ENCODE peak calls at places on chromosomes 13 and 19, in four cellular contexts. S is EL; D is stimulated activated CD8-positive, alpha-beta memory T cell treated with anti-CD3 and anti-CD28 coated beads, Interleukin-7, amount 100 ng/mL, for 24 hours; A is left colon. B is an unnamed sample.
A peak's percentile ranks its signal among the peaks of the same experiment; 100 is the strongest.

GRCh38 chr19:342801-343421 is 1.7 kb downstream of the MIER2 start:
- DNase-seq in S (peak; percentile 94), D (no peak), A (peak; percentile 50), B (no peak)

GRCh38 chr13:99322297-99323103 is 15.3 kb upstream of the GPR183 start:
- DNase-seq in S (peak; percentile 84), D (no peak), A (no peak), B (no peak)

GRCh38 chr13:51772781-51773180 is 31.2 kb downstream of the DHRS12 start:
- DNase-seq in S (no peak), D (no peak), A (no peak), B (no peak)

GRCh38 chr13:75566658-75567057 is 17.1 kb downstream of the UCHL3 start:
- DNase-seq in S (peak; percentile 51), D (no peak), A (no peak), B (peak; percentile 29)

GRCh38 chr13:45331981-45332830 is 8.8 kb downstream of the TPT1 start:
- DNase-seq in S (peak; percentile 83), D (no peak), A (no peak), B (peak; percentile 21)

GRCh38 chr13:77892491-77892890 is 26.1 kb downstream of the EDNRB start:
- DNase-seq in S (no peak), D (no peak), A (no peak), B (no peak)

GRCh38 chr19:3034845-3035541 is 5.9 kb upstream of the TLE2 start:
- DNase-seq in S (peak; percentile 55), D (peak; percentile 16), A (peak; percentile 53), B (peak; percentile 58)

GRCh38 chr19:15381429-15381828 is 1.8 kb upstream of the AKAP8 start:
- DNase-seq in S (no peak), D (no peak), A (no peak), B (no peak)

GRCh38 chr19:12666305-12667048 is at the start of the genes MAN2B1 and WDR83:
- DNase-seq in S (peak; percentile 78), D (peak; percentile 60), A (peak; percentile 56), B (peak; percentile 71)

GRCh38 chr19:1133471-1133929 is 29.7 kb downstream of the GPX4 start:
- DNase-seq in S (no peak), D (peak; percentile 51), A (peak; percentile 68), B (no peak)

GRCh38 chr13:36033035-36033434 is 98.1 kb downstream of the DCLK1 start:
- DNase-seq in S (no peak), D (no peak), A (no peak), B (no peak)

GRCh38 chr13:71320452-71320851 is 546.6 kb downstream of the DACH1 start:
- DNase-seq in S (no peak), D (no peak), A (no peak), B (peak; percentile 59)

GRCh38 chr13:37429976-37430375 is 168.6 kb downstream of the POSTN start:
- DNase-seq in S (peak; percentile 60), D (no peak), A (no peak), B (no peak)

GRCh38 chr13:110028311-110028710 is 241.9 kb upstream of the IRS2 start:
- DNase-seq in S (no peak), D (no peak), A (no peak), B (no peak)

GRCh38 chr13:24267283-24267682 is 42.1 kb upstream of the C1QTNF9 start:
- DNase-seq in S (no peak), D (no peak), A (no peak), B (no peak)

GRCh38 chr19:1698636-1699035 is 46.2 kb upstream of the TCF3 start:
- DNase-seq in S (no peak), D (no peak), A (no peak), B (no peak)

GRCh38 chr19:35596366-35596999 is 10.5 kb downstream of the PMIS2 start:
- DNase-seq in S (peak; percentile 8), D (no peak), A (no peak), B (peak; percentile 18)

GRCh38 chr19:610071-610800 is 20.6 kb downstream of the HCN2 start:
- DNase-seq in S (no peak), D (no peak), A (no peak), B (no peak)

GRCh38 chr13:91398413-91399188 is at the start of gene GPC5:
- DNase-seq in S (peak; percentile 55), D (peak; percentile 61), A (peak; percentile 65), B (peak; percentile 62)

GRCh38 chr19:41860419-41861097 is 503 bp downstream of the RPS19 start:
- DNase-seq in S (no peak), D (no peak), A (no peak), B (no peak)

GRCh38 chr19:52453324-52454094 is at the start of gene ZNF578:
- DNase-seq in S (peak; percentile 87), D (peak; percentile 55), A (peak; percentile 54), B (peak; percentile 92)

GRCh38 chr19:6045108-6045507 is 65.2 kb downstream of the RFX2 start:
- DNase-seq in S (no peak), D (no peak), A (no peak), B (no peak)

GRCh38 chr13:48500652-48501197 is 32.2 kb downstream of the RCBTB2 start:
- DNase-seq in S (peak; percentile 72), D (no peak), A (no peak), B (no peak)